ENCODE peak calls at places on chromosomes 5 and 9, in five cellular contexts. X is HT-29; T is activated CD8-positive, alpha-beta memory T cell treated with anti-CD3 and anti-CD28 coated beads, Interleukin-2, amount 50 U/mL, for 48 hours; R is GM20000; E is mesendoderm. M is an unnamed sample.
A peak's percentile ranks its signal among the peaks of the same experiment; 100 is the strongest.

GRCh38 chr9:74573792-74574191 is 76.7 kb downstream of the RORB start:
- DNase-seq in X (no peak), T (no peak), E (no peak), R (no peak), M (peak; percentile 52)

GRCh38 chr9:75150512-75150911 is 62.2 kb downstream of the OSTF1 start:
- DNase-seq in X (no peak), R (no peak), T (no peak), E (no peak), M (no peak)

GRCh38 chr5:20678814-20679298 is 690.9 kb upstream of the CDH18 start:
- DNase-seq in E (peak; percentile 2), X (no peak), R (no peak), T (no peak), M (peak; percentile 49)

GRCh38 chr5:132380047-132380446 is 10.5 kb downstream of the SLC22A5 start:
- DNase-seq in R (no peak), E (no peak), T (no peak), X (no peak), M (no peak)

GRCh38 chr5:31776976-31777651 is 138.2 kb downstream of the PDZD2 start:
- DNase-seq in T (no peak), X (no peak), R (no peak), E (no peak), M (no peak)

GRCh38 chr9:85617271-85617670 is 124.5 kb downstream of the AGTPBP1 start:
- DNase-seq in R (no peak), X (no peak), E (no peak), T (no peak), M (no peak)

GRCh38 chr5:72204946-72205345 is 97.7 kb downstream of the MAP1B start:
- DNase-seq in E (no peak), T (no peak), X (no peak), R (no peak), M (no peak)

GRCh38 chr9:131432597-131433301 is 38.9 kb downstream of the PRRC2B start:
- DNase-seq in T (no peak), E (peak; percentile 61), R (no peak), X (no peak), M (no peak)

GRCh38 chr5:111229126-111229525 is 4.9 kb downstream of the CAMK4 start:
- DNase-seq in E (no peak), R (no peak), X (no peak), T (no peak), M (no peak)

GRCh38 chr9:137252555-137253506 is 1.7 kb downstream of the STPG3 start:
- DNase-seq in T (no peak), R (no peak), E (no peak), X (no peak), M (no peak)

GRCh38 chr5:37532976-37533740 is 154.0 kb downstream of the WDR70 start:
- DNase-seq in E (no peak), R (no peak), T (no peak), X (no peak), M (no peak)

GRCh38 chr9:126546036-126546435 is 67.7 kb upstream of the LMX1B start:
- DNase-seq in R (no peak), T (no peak), E (no peak), X (no peak), M (no peak)

GRCh38 chr5:17069995-17070405 is 133.9 kb upstream of the MYO10 start:
- DNase-seq in X (peak; percentile 58), T (no peak), E (no peak), R (no peak), M (no peak)

GRCh38 chr5:113020461-113021273 is 44.1 kb downstream of the DCP2 start:
- DNase-seq in X (peak; percentile 49), E (no peak), T (no peak), R (no peak), M (no peak)

GRCh38 chr5:38710616-38711015 is 135.2 kb upstream of the OSMR start:
- DNase-seq in R (no peak), X (no peak), T (no peak), E (no peak), M (no peak)

GRCh38 chr9:91056917-91057316 is 255.3 kb downstream of the SYK start:
- DNase-seq in X (no peak), E (no peak), T (no peak), R (no peak), M (no peak)

GRCh38 chr5:130316971-130317421 is 412.7 kb downstream of the CHSY3 start:
- DNase-seq in R (no peak), E (peak; percentile 50), X (no peak), T (no peak), M (no peak)

GRCh38 chr5:95069948-95070347 is 214.9 kb downstream of the MCTP1 start:
- DNase-seq in E (no peak), R (no peak), T (no peak), X (no peak), M (peak; percentile 62)

GRCh38 chr9:78767449-78767848 is 470.5 kb downstream of the PSAT1 start:
- DNase-seq in E (no peak), X (no peak), R (no peak), T (no peak), M (no peak)

GRCh38 chr9:129737479-129738269 is 15.2 kb downstream of the PTGES start:
- DNase-seq in T (peak; percentile 97), R (peak; percentile 90), X (peak; percentile 81), E (peak; percentile 82), M (peak; percentile 78)

GRCh38 chr5:135230326-135230925 is 168.6 kb downstream of the MACROH2A1 start:
- DNase-seq in X (no peak), R (no peak), T (no peak), E (no peak), M (peak; percentile 97)

GRCh38 chr5:168404366-168404765 is 81.9 kb upstream of the RARS1 start:
- DNase-seq in T (no peak), R (no peak), E (no peak), X (no peak), M (no peak)

M was measured in NB4.